ENCODE peak calls at places on chromosome 20, in seven cellular contexts. P, C, A, N, E, M and Z are unnamed samples.

GRCh38 chr20:40683221-40683893 is 5.7 kb downstream of the MAFB start:
- DNase-seq in C (no peak), E (peak), A (no peak), M (peak), P (no peak), N (no peak), Z (no peak)

GRCh38 chr20:59788811-59789210 is 144.6 kb downstream of the SYCP2 start:
- DNase-seq in A (no peak), P (no peak), C (no peak), M (no peak), E (no peak), N (no peak), Z (no peak)

GRCh38 chr20:45128066-45128465 is 3.8 kb upstream of the WFDC12 start:
- DNase-seq in P (no peak), M (no peak), N (no peak), E (no peak), C (no peak), A (no peak), Z (no peak)

GRCh38 chr20:54475334-54476287 is at the start of gene DOK5:
- DNase-seq in C (no peak), E (peak), M (peak), P (no peak), A (peak), N (no peak), Z (no peak)

GRCh38 chr20:26208296-26209091 is 511.8 kb upstream of the ZNF337 start:
- DNase-seq in C (no peak), P (no peak), E (peak), N (no peak), M (peak), A (no peak), Z (no peak)

GRCh38 chr20:48749437-48749836 is 78.4 kb downstream of the PREX1 start:
- DNase-seq in P (peak), E (no peak), N (no peak), A (no peak), M (no peak), C (no peak), Z (no peak)

GRCh38 chr20:58783515-58783914 is 67.2 kb downstream of the GNAS-AS1 start:
- DNase-seq in E (no peak), M (no peak), P (no peak), C (no peak), N (no peak), A (no peak), Z (no peak)

GRCh38 chr20:59825944-59826759 is 107.3 kb downstream of the SYCP2 start:
- DNase-seq in P (no peak), A (no peak), M (peak), N (no peak), C (no peak), E (no peak), Z (no peak)

GRCh38 chr20:24040896-24041459 is 52.4 kb upstream of the GGTLC1 start:
- DNase-seq in P (no peak), N (no peak), C (no peak), E (no peak), M (no peak), A (no peak), Z (no peak)

GRCh38 chr20:47118641-47119040 is 224.0 kb downstream of the EYA2 start:
- DNase-seq in A (no peak), C (no peak), M (no peak), P (no peak), E (no peak), N (no peak), Z (no peak)